ENCODE peak calls at places on chromosomes 3 and 15, in ten cellular contexts. One of them, this sample, is unnamed.

GRCh38 chr15:26682765-26683164 is 90.1 kb downstream of the GABRB3 start:
- DNase-seq in upper lobe of right lung: no peak
- DNase-seq in mesendoderm: peak
- DNase-seq in cardiac muscle cell: no peak
- DNase-seq in CD4-positive, alpha-beta T cell: no peak
- DNase-seq in A549: no peak
- DNase-seq in caudate nucleus: no peak
- DNase-seq in CD8-positive, alpha-beta T cell: no peak
- DNase-seq in IMR-90: no peak
- DNase-seq in SJSA1: no peak
- DNase-seq in this sample: no peak

GRCh38 chr3:166455724-166456123 is 618.5 kb upstream of the BCHE start:
- DNase-seq in CD8-positive, alpha-beta T cell: no peak
- DNase-seq in IMR-90: peak
- DNase-seq in cardiac muscle cell: no peak
- DNase-seq in caudate nucleus: no peak
- DNase-seq in upper lobe of right lung: no peak
- DNase-seq in A549: no peak
- DNase-seq in mesendoderm: peak
- DNase-seq in SJSA1: no peak
- DNase-seq in CD4-positive, alpha-beta T cell: no peak
- DNase-seq in this sample: no peak

GRCh38 chr3:183393625-183394024 is 34.8 kb downstream of the MCF2L2 start:
- DNase-seq in SJSA1: no peak
- DNase-seq in mesendoderm: peak
- DNase-seq in IMR-90: no peak
- DNase-seq in A549: no peak
- DNase-seq in CD8-positive, alpha-beta T cell: no peak
- DNase-seq in cardiac muscle cell: no peak
- DNase-seq in upper lobe of right lung: no peak
- DNase-seq in caudate nucleus: no peak
- DNase-seq in CD4-positive, alpha-beta T cell: no peak
- DNase-seq in this sample: no peak

GRCh38 chr15:70421197-70421482 is 323.4 kb upstream of the TLE3 start:
- DNase-seq in SJSA1: no peak
- DNase-seq in CD4-positive, alpha-beta T cell: no peak
- DNase-seq in upper lobe of right lung: no peak
- DNase-seq in CD8-positive, alpha-beta T cell: no peak
- DNase-seq in cardiac muscle cell: no peak
- DNase-seq in mesendoderm: no peak
- DNase-seq in caudate nucleus: no peak
- DNase-seq in A549: no peak
- DNase-seq in IMR-90: no peak
- DNase-seq in this sample: no peak

GRCh38 chr3:59985643-59986200 is 935.9 kb upstream of the CFAP20DC start:
- DNase-seq in mesendoderm: no peak
- DNase-seq in upper lobe of right lung: no peak
- DNase-seq in SJSA1: no peak
- DNase-seq in caudate nucleus: no peak
- DNase-seq in CD8-positive, alpha-beta T cell: no peak
- DNase-seq in CD4-positive, alpha-beta T cell: no peak
- DNase-seq in cardiac muscle cell: no peak
- DNase-seq in A549: no peak
- DNase-seq in IMR-90: no peak
- DNase-seq in this sample: no peak

GRCh38 chr15:88913017-88913849 is at the start of gene MFGE8:
- DNase-seq in upper lobe of right lung: peak
- DNase-seq in SJSA1: peak
- DNase-seq in CD8-positive, alpha-beta T cell: peak
- DNase-seq in mesendoderm: peak
- DNase-seq in IMR-90: peak
- DNase-seq in cardiac muscle cell: peak
- DNase-seq in caudate nucleus: peak
- DNase-seq in CD4-positive, alpha-beta T cell: peak
- DNase-seq in A549: peak
- DNase-seq in this sample: peak

GRCh38 chr15:32923176-32923575 is 205.4 kb downstream of the GREM1 start:
- DNase-seq in CD8-positive, alpha-beta T cell: no peak
- DNase-seq in A549: no peak
- DNase-seq in caudate nucleus: no peak
- DNase-seq in cardiac muscle cell: no peak
- DNase-seq in upper lobe of right lung: no peak
- DNase-seq in CD4-positive, alpha-beta T cell: no peak
- DNase-seq in SJSA1: no peak
- DNase-seq in IMR-90: no peak
- DNase-seq in mesendoderm: no peak
- DNase-seq in this sample: no peak

GRCh38 chr3:15645740-15646490 is 44.4 kb downstream of the BTD start:
- DNase-seq in caudate nucleus: peak
- DNase-seq in SJSA1: peak
- DNase-seq in A549: peak
- DNase-seq in CD8-positive, alpha-beta T cell: no peak
- DNase-seq in mesendoderm: peak
- DNase-seq in CD4-positive, alpha-beta T cell: no peak
- DNase-seq in IMR-90: peak
- DNase-seq in upper lobe of right lung: no peak
- DNase-seq in cardiac muscle cell: no peak
- DNase-seq in this sample: no peak

GRCh38 chr3:37995652-37996641 is 5.4 kb downstream of the VILL start:
- DNase-seq in mesendoderm: no peak
- DNase-seq in A549: no peak
- DNase-seq in CD4-positive, alpha-beta T cell: no peak
- DNase-seq in CD8-positive, alpha-beta T cell: no peak
- DNase-seq in SJSA1: no peak
- DNase-seq in caudate nucleus: no peak
- DNase-seq in upper lobe of right lung: peak
- DNase-seq in cardiac muscle cell: no peak
- DNase-seq in IMR-90: no peak
- DNase-seq in this sample: no peak

GRCh38 chr3:110405830-110406580 is 665.6 kb upstream of the NECTIN3 start:
- DNase-seq in CD4-positive, alpha-beta T cell: no peak
- DNase-seq in mesendoderm: no peak
- DNase-seq in upper lobe of right lung: no peak
- DNase-seq in CD8-positive, alpha-beta T cell: no peak
- DNase-seq in cardiac muscle cell: no peak
- DNase-seq in SJSA1: no peak
- DNase-seq in caudate nucleus: no peak
- DNase-seq in A549: no peak
- DNase-seq in IMR-90: no peak
- DNase-seq in this sample: no peak

GRCh38 chr3:29438580-29438979 is 157.7 kb downstream of the RBMS3 start:
- DNase-seq in upper lobe of right lung: no peak
- DNase-seq in mesendoderm: no peak
- DNase-seq in IMR-90: peak
- DNase-seq in caudate nucleus: no peak
- DNase-seq in A549: no peak
- DNase-seq in cardiac muscle cell: no peak
- DNase-seq in CD4-positive, alpha-beta T cell: no peak
- DNase-seq in CD8-positive, alpha-beta T cell: no peak
- DNase-seq in SJSA1: no peak
- DNase-seq in this sample: no peak

GRCh38 chr3:99620976-99621375 is 17.4 kb upstream of the COL8A1 start:
- DNase-seq in A549: no peak
- DNase-seq in caudate nucleus: no peak
- DNase-seq in cardiac muscle cell: no peak
- DNase-seq in mesendoderm: no peak
- DNase-seq in CD8-positive, alpha-beta T cell: no peak
- DNase-seq in IMR-90: peak
- DNase-seq in upper lobe of right lung: no peak
- DNase-seq in SJSA1: no peak
- DNase-seq in CD4-positive, alpha-beta T cell: no peak
- DNase-seq in this sample: no peak

DNA sequence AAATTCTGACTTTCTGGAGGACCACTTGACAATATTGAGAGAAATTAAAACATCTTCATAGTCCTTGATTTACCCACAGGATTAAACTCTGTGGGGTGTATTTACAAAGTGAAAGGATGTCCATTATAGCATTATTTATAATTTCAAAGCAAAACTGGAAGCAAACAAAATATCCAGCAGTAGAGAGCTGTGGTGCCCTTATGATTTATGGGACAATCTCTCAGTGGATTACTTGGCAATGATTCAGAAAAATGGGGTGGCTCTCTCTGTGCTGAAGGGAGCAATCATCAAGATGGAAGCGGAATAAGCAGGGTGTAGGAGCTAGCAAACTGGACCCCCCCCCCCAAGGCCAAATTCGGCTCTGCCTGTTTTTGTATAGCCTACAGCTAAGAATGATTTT is 9.0 kb downstream of the PPCDC start:
- DNase-seq in CD4-positive, alpha-beta T cell: no peak
- DNase-seq in A549: no peak
- DNase-seq in IMR-90: no peak
- DNase-seq in CD8-positive, alpha-beta T cell: no peak
- DNase-seq in cardiac muscle cell: no peak
- DNase-seq in mesendoderm: no peak
- DNase-seq in SJSA1: no peak
- DNase-seq in caudate nucleus: no peak
- DNase-seq in upper lobe of right lung: no peak
- DNase-seq in this sample: no peak
- H3K27ac ChIP-seq in CD4-positive, alpha-beta T cell: no peak
- H3K27ac ChIP-seq in A549: no peak
- H3K27ac ChIP-seq in IMR-90: no peak
- H3K27ac ChIP-seq in CD8-positive, alpha-beta T cell: no peak
- H3K27ac ChIP-seq in cardiac muscle cell: no peak
- H3K27ac ChIP-seq in mesendoderm: no peak
- H3K27ac ChIP-seq in SJSA1: no peak
- H3K27ac ChIP-seq in caudate nucleus: no peak
- H3K27ac ChIP-seq in upper lobe of right lung: peak
- H3K27ac ChIP-seq in this sample: peak

GRCh38 chr3:152283492-152284381 is 15.0 kb downstream of the MBNL1 start:
- DNase-seq in IMR-90: no peak
- DNase-seq in upper lobe of right lung: no peak
- DNase-seq in mesendoderm: no peak
- DNase-seq in A549: no peak
- DNase-seq in CD4-positive, alpha-beta T cell: no peak
- DNase-seq in caudate nucleus: no peak
- DNase-seq in CD8-positive, alpha-beta T cell: no peak
- DNase-seq in SJSA1: no peak
- DNase-seq in cardiac muscle cell: no peak
- DNase-seq in this sample: no peak
- H3K27ac ChIP-seq in IMR-90: no peak
- H3K27ac ChIP-seq in upper lobe of right lung: no peak
- H3K27ac ChIP-seq in mesendoderm: no peak
- H3K27ac ChIP-seq in A549: no peak
- H3K27ac ChIP-seq in CD4-positive, alpha-beta T cell: peak
- H3K27ac ChIP-seq in caudate nucleus: no peak
- H3K27ac ChIP-seq in CD8-positive, alpha-beta T cell: no peak
- H3K27ac ChIP-seq in SJSA1: no peak
- H3K27ac ChIP-seq in cardiac muscle cell: peak
- H3K27ac ChIP-seq in this sample: peak

GRCh38 chr15:91022832-91023129 is 387 bp upstream of the VPS33B start:
- DNase-seq in mesendoderm: no peak
- DNase-seq in IMR-90: no peak
- DNase-seq in SJSA1: no peak
- DNase-seq in upper lobe of right lung: no peak
- DNase-seq in A549: no peak
- DNase-seq in cardiac muscle cell: no peak
- DNase-seq in caudate nucleus: no peak
- DNase-seq in CD8-positive, alpha-beta T cell: no peak
- DNase-seq in CD4-positive, alpha-beta T cell: no peak
- DNase-seq in this sample: no peak

GRCh38 chr15:91018178-91018577 is 4.2 kb downstream of the VPS33B start:
- DNase-seq in mesendoderm: no peak
- DNase-seq in cardiac muscle cell: no peak
- DNase-seq in SJSA1: no peak
- DNase-seq in CD8-positive, alpha-beta T cell: no peak
- DNase-seq in IMR-90: no peak
- DNase-seq in caudate nucleus: no peak
- DNase-seq in A549: no peak
- DNase-seq in CD4-positive, alpha-beta T cell: no peak
- DNase-seq in upper lobe of right lung: no peak
- DNase-seq in this sample: no peak

GRCh38 chr15:91023720-91024119 is 1.3 kb upstream of the VPS33B start:
- DNase-seq in caudate nucleus: no peak
- DNase-seq in A549: no peak
- DNase-seq in CD8-positive, alpha-beta T cell: no peak
- DNase-seq in cardiac muscle cell: no peak
- DNase-seq in IMR-90: no peak
- DNase-seq in SJSA1: no peak
- DNase-seq in upper lobe of right lung: no peak
- DNase-seq in mesendoderm: no peak
- DNase-seq in CD4-positive, alpha-beta T cell: no peak
- DNase-seq in this sample: no peak

GRCh38 chr15:91022075-91022831 is at the start of gene VPS33B:
- DNase-seq in CD8-positive, alpha-beta T cell: peak
- DNase-seq in SJSA1: peak
- DNase-seq in CD4-positive, alpha-beta T cell: peak
- DNase-seq in cardiac muscle cell: peak
- DNase-seq in IMR-90: peak
- DNase-seq in mesendoderm: peak
- DNase-seq in upper lobe of right lung: peak
- DNase-seq in A549: peak
- DNase-seq in caudate nucleus: peak
- DNase-seq in this sample: peak

DNA sequence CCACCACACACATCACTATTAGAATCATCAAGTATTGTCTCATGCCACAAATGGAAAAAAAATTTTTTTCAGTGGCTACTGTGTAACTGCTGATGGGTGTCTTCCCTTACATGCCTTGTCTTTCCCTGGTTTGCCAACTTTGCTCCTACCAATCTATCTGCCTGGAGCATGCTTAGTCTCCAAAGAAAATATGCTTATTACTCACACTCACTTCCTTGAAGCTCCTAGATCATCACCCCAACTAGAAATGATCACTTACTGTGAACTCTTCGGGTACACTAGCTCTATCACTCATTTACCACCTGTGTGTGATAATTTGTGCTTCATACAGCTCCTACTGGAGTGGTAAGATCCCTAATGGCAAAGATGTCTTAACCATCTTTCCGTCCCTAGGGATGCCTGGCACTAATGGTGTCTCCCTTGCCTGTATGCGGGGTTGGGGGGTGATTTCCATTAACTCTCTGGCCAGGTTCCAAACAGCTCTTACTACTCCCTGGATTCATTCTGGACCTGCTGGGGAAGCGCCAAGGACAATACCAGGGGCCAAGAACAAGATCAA is 799 bp downstream of the VPS33B start:
- DNase-seq in upper lobe of right lung: no peak
- DNase-seq in CD4-positive, alpha-beta T cell: no peak
- DNase-seq in mesendoderm: no peak
- DNase-seq in SJSA1: no peak
- DNase-seq in cardiac muscle cell: no peak
- DNase-seq in IMR-90: peak
- DNase-seq in caudate nucleus: no peak
- DNase-seq in A549: no peak
- DNase-seq in CD8-positive, alpha-beta T cell: no peak
- DNase-seq in this sample: no peak
- H3K27ac ChIP-seq in upper lobe of right lung: peak
- H3K27ac ChIP-seq in CD4-positive, alpha-beta T cell: peak
- H3K27ac ChIP-seq in mesendoderm: no peak
- H3K27ac ChIP-seq in SJSA1: no peak
- H3K27ac ChIP-seq in cardiac muscle cell: peak
- H3K27ac ChIP-seq in IMR-90: peak
- H3K27ac ChIP-seq in caudate nucleus: no peak
- H3K27ac ChIP-seq in A549: peak
- H3K27ac ChIP-seq in CD8-positive, alpha-beta T cell: peak
- H3K27ac ChIP-seq in this sample: peak

DNA sequence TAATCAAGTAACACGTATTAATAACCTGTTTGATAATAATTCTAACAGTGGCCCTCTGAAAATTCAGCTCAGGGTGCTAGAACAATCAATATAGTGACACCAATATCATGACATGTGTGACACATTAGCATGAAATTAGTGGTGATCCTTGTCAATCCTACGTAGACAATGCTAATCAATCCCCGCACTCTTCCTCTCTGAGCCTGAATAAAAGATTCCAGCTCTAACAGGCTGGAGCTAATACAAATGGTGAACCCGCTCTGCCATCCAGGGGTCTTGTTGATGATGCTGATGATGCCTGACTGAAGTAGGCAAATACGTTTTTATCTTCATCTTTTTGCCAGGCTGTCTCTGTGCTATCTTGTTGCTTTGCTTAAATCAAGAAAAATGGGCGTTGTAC is 462.5 kb downstream of the MAGI1 start:
- DNase-seq in mesendoderm: no peak
- DNase-seq in A549: no peak
- DNase-seq in CD8-positive, alpha-beta T cell: no peak
- DNase-seq in IMR-90: no peak
- DNase-seq in caudate nucleus: no peak
- DNase-seq in cardiac muscle cell: no peak
- DNase-seq in upper lobe of right lung: no peak
- DNase-seq in CD4-positive, alpha-beta T cell: no peak
- DNase-seq in SJSA1: no peak
- DNase-seq in this sample: no peak
- H3K27ac ChIP-seq in mesendoderm: no peak
- H3K27ac ChIP-seq in A549: no peak
- H3K27ac ChIP-seq in CD8-positive, alpha-beta T cell: no peak
- H3K27ac ChIP-seq in IMR-90: peak
- H3K27ac ChIP-seq in caudate nucleus: no peak
- H3K27ac ChIP-seq in cardiac muscle cell: no peak
- H3K27ac ChIP-seq in upper lobe of right lung: no peak
- H3K27ac ChIP-seq in CD4-positive, alpha-beta T cell: no peak
- H3K27ac ChIP-seq in SJSA1: peak
- H3K27ac ChIP-seq in this sample: no peak